ENCODE peak calls at places on chromosomes 6 and 20, in eight cellular contexts. B is DMS153, R is brain microvascular endothelial cell, S is NCI-H1417, N is B cell, M is cardiac fibroblast, L is HL-60, F is fibroblast of lung. D is an unnamed sample.

GRCh38 chr20:48614593-48615274 is 213.1 kb downstream of the PREX1 start:
- DNase-seq in B (no peak), R (no peak), S (no peak), N (no peak), M (no peak), L (no peak), F (no peak), D (no peak)

GRCh38 chr6:116278853-116279231 is 888 bp downstream of the TSPYL1 start:
- DNase-seq in B (no peak), R (no peak), S (no peak), N (no peak), M (peak), L (no peak), F (peak), D (no peak)

GRCh38 chr6:108804976-108805375 is 43.2 kb upstream of the ARMC2 start:
- DNase-seq in B (no peak), R (no peak), S (no peak), N (no peak), M (no peak), L (no peak), F (no peak), D (no peak)

GRCh38 chr6:168447282-168447681 is 6.3 kb downstream of the SMOC2 start:
- DNase-seq in B (no peak), R (no peak), S (no peak), N (no peak), M (no peak), L (no peak), F (no peak), D (no peak)

GRCh38 chr6:144148891-144149290 is 1.4 kb upstream of the STX11 start:
- DNase-seq in B (no peak), R (no peak), S (no peak), N (no peak), M (peak), L (no peak), F (peak), D (no peak)

GRCh38 chr6:18990313-18990978 is 603.3 kb downstream of the RNF144B start:
- DNase-seq in B (peak), R (peak), S (no peak), N (no peak), M (peak), L (peak), F (peak), D (peak)

GRCh38 chr6:82017773-82018172 is 229.8 kb downstream of the IBTK start:
- DNase-seq in B (no peak), R (no peak), S (no peak), N (no peak), M (peak), L (no peak), F (no peak), D (no peak)

GRCh38 chr6:162151050-162151658 is 576.4 kb downstream of the PRKN start:
- DNase-seq in B (no peak), R (peak), S (no peak), N (no peak), M (peak), L (no peak), F (peak), D (no peak)

GRCh38 chr20:63394635-63395455 is 33.7 kb upstream of the CHRNA4 start:
- DNase-seq in B (no peak), R (no peak), S (no peak), N (no peak), M (no peak), L (no peak), F (no peak), D (no peak)

D was measured in iPS DF 6.9.